ENCODE peak calls at places on chromosome 13, in five cellular contexts. X is fibroblast of the aortic adventitia, T is testis, B is tibial artery, R is left ventricle myocardium inferior. Y is an unnamed sample.

GRCh38 chr13:100040196-100040595 is 48.7 kb upstream of the PCCA start:
- DNase-seq in X (no peak), T (no peak), B (no peak), R (no peak), Y (no peak)

GRCh38 chr13:73200432-73200831 is 141.6 kb downstream of the KLF5 start:
- DNase-seq in X (peak; percentile 81), T (no peak), B (no peak), R (no peak), Y (peak; percentile 47)

GRCh38 chr13:110353339-110353977 is 46.4 kb downstream of the COL4A2 start:
- DNase-seq in X (no peak), T (no peak), B (no peak), R (no peak), Y (no peak)

GRCh38 chr13:79775830-79776229 is 294.9 kb downstream of the NDFIP2 start:
- DNase-seq in X (peak; percentile 90), T (peak; percentile 40), B (peak; percentile 25), R (no peak), Y (peak; percentile 68)

GRCh38 chr13:88086577-88086976 is 415.4 kb downstream of the SLITRK5 start:
- DNase-seq in X (no peak), T (no peak), B (no peak), R (no peak), Y (peak; percentile 82)

GRCh38 chr13:98390086-98390697 is 186.7 kb downstream of the STK24 start:
- DNase-seq in X (peak; percentile 28), T (peak; percentile 31), B (no peak), R (no peak), Y (no peak)

GRCh38 chr13:50144473-50145160 is 129.4 kb downstream of the KCNRG start:
- DNase-seq in X (peak; percentile 28), T (no peak), B (no peak), R (no peak), Y (no peak)

GRCh38 chr13:49165798-49166752 is 54.1 kb upstream of the MLNR start:
- DNase-seq in X (no peak), T (no peak), B (no peak), R (no peak), Y (no peak)

GRCh38 chr13:40375522-40376171 is 290.8 kb downstream of the FOXO1 start:
- DNase-seq in X (peak; percentile 11), T (no peak), B (peak; percentile 39), R (no peak), Y (no peak)

GRCh38 chr13:105928901-105929300 is 606.6 kb downstream of the EFNB2 start:
- DNase-seq in X (no peak), T (no peak), B (no peak), R (no peak), Y (no peak)

GRCh38 chr13:99258210-99258860 is at the start of gene GPR18:
- DNase-seq in X (no peak), T (no peak), B (no peak), R (no peak), Y (no peak)

GRCh38 chr13:111865046-111865445 is 201.9 kb upstream of the SOX1 start:
- DNase-seq in X (no peak), T (no peak), B (no peak), R (no peak), Y (no peak)

GRCh38 chr13:79434578-79434977 is 28.5 kb upstream of the RBM26 start:
- DNase-seq in X (peak; percentile 76), T (no peak), B (no peak), R (no peak), Y (no peak)

GRCh38 chr13:100129605-100130004 is 40.7 kb downstream of the PCCA start:
- DNase-seq in X (no peak), T (no peak), B (peak; percentile 23), R (no peak), Y (no peak)

GRCh38 chr13:100987993-100988392 is 313.4 kb upstream of the TMTC4 start:
- DNase-seq in X (peak; percentile 62), T (no peak), B (no peak), R (no peak), Y (peak; percentile 21)

GRCh38 chr13:30870049-30870884 is 35.8 kb upstream of the MEDAG start:
- DNase-seq in X (peak; percentile 100), T (peak; percentile 65), B (peak; percentile 96), R (peak; percentile 64), Y (peak; percentile 56)

GRCh38 chr13:98785968-98786367 is 33.5 kb upstream of the SLC15A1 start:
- DNase-seq in X (no peak), T (no peak), B (no peak), R (no peak), Y (no peak)

GRCh38 chr13:95020298-95020987 is 280.8 kb downstream of the ABCC4 start:
- DNase-seq in X (peak; percentile 11), T (no peak), B (no peak), R (no peak), Y (peak; percentile 56)

GRCh38 chr13:49652691-49653305 is 24.5 kb downstream of the ARL11 start:
- DNase-seq in X (no peak), T (peak; percentile 60), B (no peak), R (no peak), Y (peak; percentile 53)

GRCh38 chr13:113172419-113172926 is 14.0 kb downstream of the PROZ start:
- DNase-seq in X (no peak), T (no peak), B (no peak), R (no peak), Y (no peak)

GRCh38 chr13:51364404-51365008 is 25.0 kb downstream of the SERPINE3 start:
- DNase-seq in X (peak; percentile 52), T (no peak), B (no peak), R (no peak), Y (no peak)

GRCh38 chr13:113637262-113638160 is 20.5 kb downstream of the ATP4B start:
- DNase-seq in X (no peak), T (no peak), B (no peak), R (peak; percentile 10), Y (no peak)

GRCh38 chr13:112198611-112199010 is 131.7 kb downstream of the SOX1 start:
- DNase-seq in X (no peak), T (no peak), B (no peak), R (no peak), Y (no peak)

GRCh38 chr13:58964048-58964447 is 1199.7 kb downstream of the DIAPH3 start:
- DNase-seq in X (no peak), T (no peak), B (no peak), R (no peak), Y (no peak)

GRCh38 chr13:41268764-41269163 is 5.4 kb upstream of the MTRF1 start:
- DNase-seq in X (no peak), T (no peak), B (no peak), R (no peak), Y (peak; percentile 9)

GRCh38 chr13:110387451-110388140 is 80.5 kb downstream of the COL4A2 start:
- DNase-seq in X (peak; percentile 13), T (peak; percentile 61), B (peak; percentile 60), R (peak; percentile 62), Y (peak; percentile 57)

GRCh38 chr13:113337556-113337955 is 26.4 kb downstream of the GRTP1 start:
- DNase-seq in X (no peak), T (no peak), B (no peak), R (no peak), Y (no peak)

GRCh38 chr13:50400930-50401553 is 385.8 kb downstream of the KCNRG start:
- DNase-seq in X (peak; percentile 85), T (no peak), B (no peak), R (no peak), Y (peak; percentile 88)

GRCh38 chr13:48660356-48661076 is 6.8 kb downstream of the CYSLTR2 start:
- DNase-seq in X (no peak), T (no peak), B (no peak), R (no peak), Y (no peak)

GRCh38 chr13:85665286-85665685 is 133.9 kb downstream of the SLITRK6 start:
- DNase-seq in X (no peak), T (no peak), B (no peak), R (no peak), Y (peak; percentile 84)

GRCh38 chr13:97306646-97307045 is 84.5 kb downstream of the MBNL2 start:
- DNase-seq in X (peak; percentile 43), T (no peak), B (no peak), R (no peak), Y (no peak)

GRCh38 chr13:46052314-46053161 is at the start of gene ZC3H13:
- DNase-seq in X (peak; percentile 95), T (peak; percentile 99), B (peak; percentile 96), R (peak; percentile 92), Y (peak; percentile 98)
- TF ChIP-seq CTCF in X (peak; percentile 44), T (no peak), B (peak; percentile 35), R (peak; percentile 61), Y (peak; percentile 49)

GRCh38 chr13:42883771-42884170 is 102.4 kb downstream of the FAM216B start:
- DNase-seq in X (peak; percentile 46), T (peak; percentile 46), B (no peak), R (no peak), Y (peak; percentile 39)
- TF ChIP-seq CTCF in X (no peak), T (no peak), B (no peak), R (peak; percentile 42), Y (peak; percentile 50)

DNA sequence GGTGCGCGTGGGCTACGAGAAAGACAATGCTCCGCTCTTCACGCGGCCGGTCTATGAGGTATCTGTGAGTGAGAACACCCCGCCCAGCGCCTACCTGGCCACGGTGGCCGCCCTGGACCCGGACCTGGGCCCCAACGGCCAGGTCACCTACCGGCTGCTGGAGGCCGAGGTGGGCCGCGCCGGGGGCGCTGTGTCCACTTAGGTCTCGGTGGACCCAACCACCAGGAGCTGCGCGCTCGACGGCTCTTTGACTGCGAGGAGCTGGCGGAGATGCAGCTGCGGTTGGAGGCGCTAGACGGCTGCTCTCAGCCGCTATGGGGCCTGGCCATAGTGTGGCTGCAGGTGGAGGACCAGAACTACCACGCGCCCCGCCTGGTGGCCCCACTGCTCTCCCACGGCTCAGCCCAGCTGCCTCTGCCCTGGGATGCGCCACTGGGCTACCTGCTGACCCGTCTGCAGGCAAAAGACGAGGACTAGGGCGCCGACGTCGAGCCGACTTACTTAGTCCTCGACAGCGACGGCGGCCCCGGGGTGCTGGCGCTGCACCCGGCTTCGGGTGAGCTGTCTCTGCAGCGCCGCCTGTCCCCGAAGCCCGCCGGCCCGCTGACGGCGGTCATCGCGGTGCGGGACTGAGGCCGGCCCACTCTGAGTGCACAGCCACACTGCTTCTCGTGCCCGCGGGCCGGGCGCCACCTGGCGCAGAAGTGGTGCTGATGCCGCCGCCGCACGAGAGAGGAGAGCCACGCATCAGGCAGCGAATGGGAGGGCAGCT is 173.0 kb downstream of the OLFM4 start:
- DNase-seq in X (no peak), T (peak; percentile 51), B (no peak), R (peak; percentile 14), Y (no peak)
- TF ChIP-seq CTCF in X (no peak), T (no peak), B (no peak), R (peak; percentile 20), Y (peak; percentile 2)

DNA sequence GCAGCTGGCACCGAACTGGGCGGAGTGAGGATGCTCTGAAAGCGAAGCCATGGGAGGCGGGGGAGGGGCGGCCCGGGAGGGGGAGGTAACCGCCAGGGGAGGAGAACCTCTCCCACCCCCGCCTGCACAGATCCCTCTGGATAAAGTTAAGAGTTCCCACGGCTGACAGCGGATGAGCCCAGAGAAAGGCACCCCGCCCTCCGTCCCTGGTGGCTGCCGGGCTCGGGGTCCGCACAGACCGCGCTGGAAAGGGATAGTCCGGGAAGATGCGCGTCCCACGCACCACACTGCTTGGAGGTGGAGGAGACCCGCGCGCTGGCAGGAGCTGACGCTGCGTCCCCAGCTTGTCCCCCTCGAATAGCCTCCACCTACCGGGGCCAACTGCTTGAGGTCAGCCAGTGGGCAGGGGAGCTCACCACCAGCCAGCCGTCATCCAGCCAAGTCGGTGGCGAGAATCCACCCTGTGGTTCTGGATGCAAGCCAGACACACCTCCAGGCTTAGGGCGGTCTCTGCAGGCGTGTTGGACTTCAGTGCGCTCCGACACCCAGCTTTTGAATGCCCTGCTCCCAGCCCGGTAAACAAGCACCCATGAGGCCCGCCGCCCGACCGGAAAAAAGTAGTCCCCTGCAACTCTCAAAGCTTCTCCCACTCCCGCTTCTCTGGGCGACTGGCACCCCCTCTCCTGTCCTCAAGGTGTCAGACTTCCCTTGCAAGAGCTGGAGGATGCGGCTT is at the start of gene TRPC4:
- DNase-seq in X (peak; percentile 41), T (peak; percentile 29), B (peak; percentile 30), R (peak; percentile 40), Y (peak; percentile 75)
- TF ChIP-seq CTCF in X (peak; percentile 51), T (peak; percentile 18), B (peak; percentile 47), R (peak; percentile 62), Y (peak; percentile 78)

GRCh38 chr13:19055611-19056010 is 126.0 kb downstream of the TUBA3C start:
- DNase-seq in X (no peak), T (no peak), B (no peak), R (no peak), Y (no peak)
- TF ChIP-seq CTCF in X (no peak), T (no peak), B (no peak), R (no peak), Y (no peak)